ENCODE peak calls at places on chromosomes 3 and 15, in four cellular contexts. R, X, N and M are unnamed samples. For H3K36me3, the result is how much of the 10 kb centered on the place peaks cover.

GRCh38 chr3:114336122-114336697 is 42.4 kb downstream of the TIGIT start:
- DNase-seq in R (no peak), X (no peak), N (no peak), M (no peak)

GRCh38 chr15:29270976-29271375 is 1.4 kb upstream of the NSMCE3 start:
- DNase-seq in R (no peak), X (no peak), N (no peak), M (no peak)

GRCh38 chr15:92124669-92125068 is 269.0 kb upstream of the ST8SIA2 start:
- DNase-seq in R (no peak), X (no peak), N (no peak), M (no peak)

GRCh38 chr3:143924522-143925381 is 46.9 kb upstream of the DIPK2A start:
- DNase-seq in R (no peak), X (no peak), N (no peak), M (no peak)

GRCh38 chr3:187997946-187998561 is 155.9 kb upstream of the LPP start:
- DNase-seq in R (no peak), X (no peak), N (no peak), M (no peak)

GRCh38 chr15:93152951-93153350 is 63.9 kb upstream of the RGMA start:
- DNase-seq in R (no peak), X (no peak), N (peak), M (peak)

GRCh38 chr3:33099701-33100100 is 2.8 kb upstream of the GLB1 start:
- DNase-seq in R (no peak), X (no peak), N (no peak), M (peak)

GRCh38 chr3:38151667-38152265 is 13.3 kb downstream of the MYD88 start:
- DNase-seq in R (no peak), X (peak), N (no peak), M (no peak)

GRCh38 chr3:193731656-193732055 is 138.6 kb downstream of the OPA1 start:
- DNase-seq in R (no peak), X (no peak), N (no peak), M (no peak)

GRCh38 chr3:71447803-71448202 is 135.7 kb downstream of the FOXP1 start:
- DNase-seq in R (no peak), X (no peak), N (no peak), M (no peak)

GRCh38 chr15:71237456-71238188 is 122.4 kb downstream of the THSD4 start:
- DNase-seq in R (no peak), X (no peak), N (peak), M (no peak)

GRCh38 chr3:52240059-52240885 is 1.3 kb upstream of the TWF2 start:
- DNase-seq in R (no peak), X (peak), N (peak), M (no peak)

GRCh38 chr3:23996058-23996457 is 51.0 kb downstream of the NR1D2 start:
- DNase-seq in R (no peak), X (no peak), N (no peak), M (no peak)

GRCh38 chr3:105829879-105830622 is 38.8 kb downstream of the CBLB start:
- DNase-seq in R (no peak), X (no peak), N (no peak), M (no peak)

GRCh38 chr3:171704002-171704401 is 106.3 kb downstream of the PLD1 start:
- DNase-seq in R (peak), X (no peak), N (peak), M (peak)

GRCh38 chr3:135147657-135148056 is 352.6 kb downstream of the EPHB1 start:
- DNase-seq in R (no peak), X (no peak), N (no peak), M (no peak)

GRCh38 chr3:37886395-37886794 is 24.7 kb downstream of the CTDSPL start:
- DNase-seq in R (no peak), X (no peak), N (no peak), M (no peak)

GRCh38 chr3:53252105-53252946 is 3.5 kb downstream of the TKT start:
- DNase-seq in R (no peak), X (peak), N (no peak), M (peak)

GRCh38 chr3:112739252-112739945 is 98.5 kb upstream of the CCDC80 start:
- DNase-seq in R (no peak), X (no peak), N (no peak), M (no peak)

GRCh38 chr15:81027200-81027599 is 26.5 kb downstream of the TLNRD1 start:
- DNase-seq in R (no peak), X (no peak), N (no peak), M (no peak)

GRCh38 chr3:177177670-177178295 is 19.5 kb downstream of the TBL1XR1 start:
- DNase-seq in R (no peak), X (no peak), N (peak), M (no peak)

GRCh38 chr3:32297366-32297765 is 58.9 kb downstream of the CMTM8 start:
- DNase-seq in R (peak), X (no peak), N (no peak), M (no peak)

GRCh38 chr3:166444336-166444735 is 607.1 kb upstream of the BCHE start:
- DNase-seq in R (no peak), X (no peak), N (no peak), M (no peak)

GRCh38 chr15:73781038-73781925 is 28.1 kb upstream of the INSYN1 start:
- DNase-seq in R (no peak), X (no peak), N (no peak), M (no peak)

GRCh38 chr3:122560680-122561079 is 3.4 kb downstream of the PARP9 start:
- DNase-seq in R (peak), X (peak), N (peak), M (peak)

GRCh38 chr3:194184265-194184751 is 48.4 kb downstream of the HES1 start:
- DNase-seq in R (no peak), X (no peak), N (no peak), M (peak)

DNA sequence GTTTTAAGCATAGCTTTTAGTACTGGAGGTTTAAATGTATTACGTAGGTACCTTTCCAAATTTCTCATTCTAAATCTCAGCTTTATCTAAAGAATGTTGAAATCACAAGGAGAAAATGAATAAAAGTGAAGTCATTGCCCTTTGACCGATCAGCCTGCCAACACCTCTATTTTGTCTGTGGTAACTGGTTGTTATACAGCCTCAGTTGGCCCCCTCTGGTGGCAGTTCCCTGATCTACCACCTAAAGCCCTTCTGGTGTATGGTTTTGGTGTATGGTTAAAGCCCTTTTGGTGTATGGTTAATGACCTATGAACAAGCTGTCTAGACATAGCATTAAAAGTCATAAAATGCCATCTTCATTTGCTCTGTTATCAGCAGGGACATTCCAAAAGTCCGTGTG is 378.2 kb upstream of the AZI2 start:
- DNase-seq in R (no peak), X (no peak), N (peak), M (peak)
- TF ChIP-seq CTCF in R (no peak), X (peak), N (peak), M (peak)

GRCh38 chr3:97228966-97229365 is 414.6 kb downstream of the EPHA6 start:
- DNase-seq in R (no peak), X (no peak), N (no peak), M (no peak)
- H3K36me3 ChIP-seq in R (under half), X (under half), N (under half), M (under half)

GRCh38 chr15:94381384-94381783 is 150.0 kb downstream of the MCTP2 start:
- DNase-seq in R (no peak), X (no peak), N (no peak), M (no peak)

GRCh38 chr15:94370197-94370987 is 139.0 kb downstream of the MCTP2 start:
- DNase-seq in R (no peak), X (no peak), N (no peak), M (no peak)

GRCh38 chr15:94380798-94381197 is 149.4 kb downstream of the MCTP2 start:
- DNase-seq in R (no peak), X (no peak), N (no peak), M (no peak)

GRCh38 chr15:94375997-94376396 is 144.6 kb downstream of the MCTP2 start:
- DNase-seq in R (no peak), X (no peak), N (no peak), M (no peak)
- TF ChIP-seq CTCF in R (no peak), X (no peak), N (no peak), M (no peak)

DNA sequence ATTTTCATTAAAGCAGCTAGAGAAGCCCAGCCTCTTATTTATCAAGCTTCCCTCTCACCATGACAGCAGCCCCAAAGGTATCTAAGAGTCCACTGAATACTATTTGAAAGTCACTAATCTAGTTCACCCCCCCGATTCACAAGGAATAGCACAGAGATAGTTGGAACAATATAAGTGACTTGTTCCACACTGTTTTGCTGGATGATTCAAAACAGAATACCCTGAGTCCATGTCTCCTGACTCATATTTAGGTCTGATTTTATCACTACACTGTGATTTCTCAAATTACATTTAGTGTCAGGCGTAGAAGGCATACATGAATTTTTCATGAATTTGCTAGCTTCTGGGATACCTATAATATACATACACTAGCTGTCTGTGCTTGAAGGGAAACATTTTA is 18.7 kb upstream of the EOGT start:
- DNase-seq in R (no peak), X (no peak), N (no peak), M (no peak)
- H3K36me3 ChIP-seq in R (under half), X (half or more), N (under half), M (half or more)

GRCh38 chr15:48800811-48801460 is 9.9 kb downstream of the CEP152 start:
- DNase-seq in R (no peak), X (no peak), N (no peak), M (no peak)
- TF ChIP-seq CTCF in R (no peak), X (peak), N (peak), M (no peak)

GRCh38 chr15:74802290-74802689 is 10.3 kb upstream of the LMAN1L start:
- DNase-seq in R (no peak), X (no peak), N (no peak), M (no peak)
- H3K36me3 ChIP-seq in R (under half), X (half or more), N (under half), M (under half)

GRCh38 chr15:90421527-90421926 is 33.5 kb downstream of the IQGAP1 start:
- DNase-seq in R (no peak), X (no peak), N (no peak), M (peak)
- TF ChIP-seq CTCF in R (no peak), X (no peak), N (no peak), M (no peak)

GRCh38 chr15:84685304-84685703 is 27.3 kb upstream of the NMB start:
- DNase-seq in R (no peak), X (no peak), N (peak), M (peak)
- H3K36me3 ChIP-seq in R (under half), X (half or more), N (under half), M (under half)

GRCh38 chr15:101181349-101181748 is 70.5 kb downstream of the CHSY1 start:
- DNase-seq in R (no peak), X (no peak), N (no peak), M (no peak)
- TF ChIP-seq CTCF in R (no peak), X (no peak), N (no peak), M (no peak)